ENCODE peak calls at places on chromosomes 7 and 10, in five cellular contexts. One of them, this sample, is unnamed.
A peak's percentile ranks its signal among the peaks of the same experiment; 100 is the strongest.

GRCh38 chr10:71084061-71084817 is 128.1 kb upstream of the UNC5B start:
- DNase-seq in NCI-H2029: no peak
- DNase-seq in GM10248: no peak
- DNase-seq in tibial artery: no peak
- DNase-seq in activated CD4-positive, alpha-beta T cell treated with anti-CD3 and anti-CD28 coated beads for 36 hours: no peak
- DNase-seq in this sample: no peak

GRCh38 chr7:26151096-26151495 is 902 bp upstream of the NFE2L3 start:
- DNase-seq in NCI-H2029: no peak
- DNase-seq in GM10248: no peak
- DNase-seq in tibial artery: no peak
- DNase-seq in activated CD4-positive, alpha-beta T cell treated with anti-CD3 and anti-CD28 coated beads for 36 hours: no peak
- DNase-seq in this sample: no peak

GRCh38 chr7:112437038-112437437 is 13.2 kb upstream of the IFRD1 start:
- DNase-seq in NCI-H2029: no peak
- DNase-seq in GM10248: no peak
- DNase-seq in tibial artery: no peak
- DNase-seq in activated CD4-positive, alpha-beta T cell treated with anti-CD3 and anti-CD28 coated beads for 36 hours: no peak
- DNase-seq in this sample: no peak

GRCh38 chr10:76086571-76087260 is 655.3 kb downstream of the LRMDA start:
- DNase-seq in NCI-H2029: no peak
- DNase-seq in GM10248: peak; percentile 28
- DNase-seq in tibial artery: peak; percentile 36
- DNase-seq in activated CD4-positive, alpha-beta T cell treated with anti-CD3 and anti-CD28 coated beads for 36 hours: peak; percentile 18
- DNase-seq in this sample: peak; percentile 4

GRCh38 chr10:110944997-110945396 is 25.6 kb downstream of the SHOC2 start:
- DNase-seq in NCI-H2029: no peak
- DNase-seq in GM10248: no peak
- DNase-seq in tibial artery: no peak
- DNase-seq in activated CD4-positive, alpha-beta T cell treated with anti-CD3 and anti-CD28 coated beads for 36 hours: no peak
- DNase-seq in this sample: no peak

GRCh38 chr7:141593134-141593533 is 41.9 kb downstream of the AGK start:
- DNase-seq in NCI-H2029: no peak
- DNase-seq in GM10248: no peak
- DNase-seq in tibial artery: no peak
- DNase-seq in activated CD4-positive, alpha-beta T cell treated with anti-CD3 and anti-CD28 coated beads for 36 hours: no peak
- DNase-seq in this sample: no peak

GRCh38 chr7:26440253-26440992 is 148.8 kb downstream of the SNX10 start:
- DNase-seq in NCI-H2029: peak; percentile 52
- DNase-seq in GM10248: no peak
- DNase-seq in tibial artery: no peak
- DNase-seq in activated CD4-positive, alpha-beta T cell treated with anti-CD3 and anti-CD28 coated beads for 36 hours: no peak
- DNase-seq in this sample: no peak

GRCh38 chr10:122140941-122141623 is 130.0 kb upstream of the BTBD16 start:
- DNase-seq in NCI-H2029: no peak
- DNase-seq in GM10248: no peak
- DNase-seq in tibial artery: peak; percentile 96
- DNase-seq in activated CD4-positive, alpha-beta T cell treated with anti-CD3 and anti-CD28 coated beads for 36 hours: no peak
- DNase-seq in this sample: no peak

GRCh38 chr7:10537764-10538163 is 435.9 kb upstream of the PHF14 start:
- DNase-seq in NCI-H2029: no peak
- DNase-seq in GM10248: no peak
- DNase-seq in tibial artery: no peak
- DNase-seq in activated CD4-positive, alpha-beta T cell treated with anti-CD3 and anti-CD28 coated beads for 36 hours: no peak
- DNase-seq in this sample: no peak

GRCh38 chr7:129501760-129502707 is at the start of gene SMKR1:
- DNase-seq in NCI-H2029: peak; percentile 73
- DNase-seq in GM10248: peak; percentile 93
- DNase-seq in tibial artery: peak; percentile 29
- DNase-seq in activated CD4-positive, alpha-beta T cell treated with anti-CD3 and anti-CD28 coated beads for 36 hours: peak; percentile 91
- DNase-seq in this sample: peak; percentile 12

GRCh38 chr7:87330942-87331341 is 14.5 kb upstream of the CROT start:
- DNase-seq in NCI-H2029: no peak
- DNase-seq in GM10248: no peak
- DNase-seq in tibial artery: no peak
- DNase-seq in activated CD4-positive, alpha-beta T cell treated with anti-CD3 and anti-CD28 coated beads for 36 hours: no peak
- DNase-seq in this sample: no peak

GRCh38 chr7:125605241-125605640 is 675.6 kb upstream of the POT1 start:
- DNase-seq in NCI-H2029: no peak
- DNase-seq in GM10248: no peak
- DNase-seq in tibial artery: no peak
- DNase-seq in activated CD4-positive, alpha-beta T cell treated with anti-CD3 and anti-CD28 coated beads for 36 hours: no peak
- DNase-seq in this sample: no peak

GRCh38 chr7:80415522-80415921 is 96.3 kb downstream of the GNAT3 start:
- DNase-seq in NCI-H2029: no peak
- DNase-seq in GM10248: no peak
- DNase-seq in tibial artery: no peak
- DNase-seq in activated CD4-positive, alpha-beta T cell treated with anti-CD3 and anti-CD28 coated beads for 36 hours: no peak
- DNase-seq in this sample: no peak

GRCh38 chr10:106560925-106561640 is 603.4 kb downstream of the SORCS1 start:
- DNase-seq in NCI-H2029: no peak
- DNase-seq in GM10248: no peak
- DNase-seq in tibial artery: no peak
- DNase-seq in activated CD4-positive, alpha-beta T cell treated with anti-CD3 and anti-CD28 coated beads for 36 hours: no peak
- DNase-seq in this sample: no peak

GRCh38 chr10:3217301-3217700 is 44.7 kb upstream of the PITRM1 start:
- DNase-seq in NCI-H2029: no peak
- DNase-seq in GM10248: no peak
- DNase-seq in tibial artery: no peak
- DNase-seq in activated CD4-positive, alpha-beta T cell treated with anti-CD3 and anti-CD28 coated beads for 36 hours: no peak
- DNase-seq in this sample: no peak

GRCh38 chr10:79313911-79314439 is 33.3 kb upstream of the PPIF start:
- DNase-seq in NCI-H2029: no peak
- DNase-seq in GM10248: no peak
- DNase-seq in tibial artery: no peak
- DNase-seq in activated CD4-positive, alpha-beta T cell treated with anti-CD3 and anti-CD28 coated beads for 36 hours: no peak
- DNase-seq in this sample: no peak

GRCh38 chr10:4267084-4267774 is 482.2 kb upstream of the KLF6 start:
- DNase-seq in NCI-H2029: no peak
- DNase-seq in GM10248: no peak
- DNase-seq in tibial artery: no peak
- DNase-seq in activated CD4-positive, alpha-beta T cell treated with anti-CD3 and anti-CD28 coated beads for 36 hours: no peak
- DNase-seq in this sample: no peak

GRCh38 chr7:64951250-64951848 is 39.5 kb downstream of the ZNF117 start:
- DNase-seq in NCI-H2029: peak; percentile 43
- DNase-seq in GM10248: peak; percentile 46
- DNase-seq in tibial artery: no peak
- DNase-seq in activated CD4-positive, alpha-beta T cell treated with anti-CD3 and anti-CD28 coated beads for 36 hours: no peak
- DNase-seq in this sample: peak; percentile 16

GRCh38 chr10:23079700-23080099 is 15.7 kb upstream of the MSRB2 start:
- DNase-seq in NCI-H2029: no peak
- DNase-seq in GM10248: no peak
- DNase-seq in tibial artery: no peak
- DNase-seq in activated CD4-positive, alpha-beta T cell treated with anti-CD3 and anti-CD28 coated beads for 36 hours: no peak
- DNase-seq in this sample: no peak

GRCh38 chr10:123146013-123146891 is 1.7 kb upstream of the HMX2 start:
- DNase-seq in NCI-H2029: no peak
- DNase-seq in GM10248: peak; percentile 20
- DNase-seq in tibial artery: no peak
- DNase-seq in activated CD4-positive, alpha-beta T cell treated with anti-CD3 and anti-CD28 coated beads for 36 hours: no peak
- DNase-seq in this sample: no peak

GRCh38 chr7:139562972-139563565 is 39.6 kb downstream of the CLEC2L start:
- DNase-seq in NCI-H2029: no peak
- DNase-seq in GM10248: no peak
- DNase-seq in tibial artery: no peak
- DNase-seq in activated CD4-positive, alpha-beta T cell treated with anti-CD3 and anti-CD28 coated beads for 36 hours: no peak
- DNase-seq in this sample: no peak

GRCh38 chr7:42102301-42102700 is 134.7 kb downstream of the GLI3 start:
- DNase-seq in NCI-H2029: no peak
- DNase-seq in GM10248: no peak
- DNase-seq in tibial artery: no peak
- DNase-seq in activated CD4-positive, alpha-beta T cell treated with anti-CD3 and anti-CD28 coated beads for 36 hours: no peak
- DNase-seq in this sample: no peak

GRCh38 chr10:126131338-126131737 is 235.0 kb downstream of the FANK1 start:
- DNase-seq in NCI-H2029: peak; percentile 16
- DNase-seq in GM10248: no peak
- DNase-seq in tibial artery: no peak
- DNase-seq in activated CD4-positive, alpha-beta T cell treated with anti-CD3 and anti-CD28 coated beads for 36 hours: no peak
- DNase-seq in this sample: no peak

GRCh38 chr7:111753968-111754367 is 191.7 kb upstream of the IMMP2L start:
- DNase-seq in NCI-H2029: no peak
- DNase-seq in GM10248: no peak
- DNase-seq in tibial artery: no peak
- DNase-seq in activated CD4-positive, alpha-beta T cell treated with anti-CD3 and anti-CD28 coated beads for 36 hours: no peak
- DNase-seq in this sample: no peak

GRCh38 chr7:98998821-98999725 is 120.7 kb downstream of the TRRAP start:
- DNase-seq in NCI-H2029: no peak
- DNase-seq in GM10248: no peak
- DNase-seq in tibial artery: no peak
- DNase-seq in activated CD4-positive, alpha-beta T cell treated with anti-CD3 and anti-CD28 coated beads for 36 hours: no peak
- DNase-seq in this sample: no peak

GRCh38 chr10:69835233-69835632 is 33.5 kb downstream of the COL13A1 start:
- DNase-seq in NCI-H2029: no peak
- DNase-seq in GM10248: no peak
- DNase-seq in tibial artery: no peak
- DNase-seq in activated CD4-positive, alpha-beta T cell treated with anti-CD3 and anti-CD28 coated beads for 36 hours: no peak
- DNase-seq in this sample: no peak

GRCh38 chr10:78231930-78232329 is 198.3 kb downstream of the RPS24 start:
- DNase-seq in NCI-H2029: no peak
- DNase-seq in GM10248: no peak
- DNase-seq in tibial artery: no peak
- DNase-seq in activated CD4-positive, alpha-beta T cell treated with anti-CD3 and anti-CD28 coated beads for 36 hours: no peak
- DNase-seq in this sample: no peak

GRCh38 chr7:92631067-92631829 is 41.1 kb upstream of the FAM133B start:
- DNase-seq in NCI-H2029: no peak
- DNase-seq in GM10248: no peak
- DNase-seq in tibial artery: no peak
- DNase-seq in activated CD4-positive, alpha-beta T cell treated with anti-CD3 and anti-CD28 coated beads for 36 hours: peak; percentile 73
- DNase-seq in this sample: no peak

GRCh38 chr10:102120987-102121738 is 995 bp upstream of the LDB1 start:
- DNase-seq in NCI-H2029: no peak
- DNase-seq in GM10248: no peak
- DNase-seq in tibial artery: peak; percentile 74
- DNase-seq in activated CD4-positive, alpha-beta T cell treated with anti-CD3 and anti-CD28 coated beads for 36 hours: peak; percentile 21
- DNase-seq in this sample: no peak

GRCh38 chr7:127900116-127900515 is 131.1 kb downstream of the LRRC4 start:
- DNase-seq in NCI-H2029: no peak
- DNase-seq in GM10248: no peak
- DNase-seq in tibial artery: no peak
- DNase-seq in activated CD4-positive, alpha-beta T cell treated with anti-CD3 and anti-CD28 coated beads for 36 hours: no peak
- DNase-seq in this sample: no peak

GRCh38 chr10:68179016-68179415 is 52.9 kb downstream of the ATOH7 start:
- DNase-seq in NCI-H2029: no peak
- DNase-seq in GM10248: no peak
- DNase-seq in tibial artery: no peak
- DNase-seq in activated CD4-positive, alpha-beta T cell treated with anti-CD3 and anti-CD28 coated beads for 36 hours: no peak
- DNase-seq in this sample: no peak

GRCh38 chr7:84674236-84674913 is 479.8 kb upstream of the SEMA3A start:
- DNase-seq in NCI-H2029: no peak
- DNase-seq in GM10248: no peak
- DNase-seq in tibial artery: no peak
- DNase-seq in activated CD4-positive, alpha-beta T cell treated with anti-CD3 and anti-CD28 coated beads for 36 hours: no peak
- DNase-seq in this sample: no peak

GRCh38 chr7:137390076-137390475 is 46.5 kb upstream of the PTN start:
- DNase-seq in NCI-H2029: peak; percentile 71
- DNase-seq in GM10248: no peak
- DNase-seq in tibial artery: no peak
- DNase-seq in activated CD4-positive, alpha-beta T cell treated with anti-CD3 and anti-CD28 coated beads for 36 hours: no peak
- DNase-seq in this sample: no peak

GRCh38 chr10:3763852-3764625 is 21.0 kb downstream of the KLF6 start:
- DNase-seq in NCI-H2029: no peak
- DNase-seq in GM10248: no peak
- DNase-seq in tibial artery: no peak
- DNase-seq in activated CD4-positive, alpha-beta T cell treated with anti-CD3 and anti-CD28 coated beads for 36 hours: no peak
- DNase-seq in this sample: no peak

GRCh38 chr7:123679614-123680013 is 23.9 kb downstream of the LMOD2 start:
- DNase-seq in NCI-H2029: no peak
- DNase-seq in GM10248: no peak
- DNase-seq in tibial artery: no peak
- DNase-seq in activated CD4-positive, alpha-beta T cell treated with anti-CD3 and anti-CD28 coated beads for 36 hours: no peak
- DNase-seq in this sample: no peak

GRCh38 chr7:132819648-132820047 is 243.4 kb upstream of the PLXNA4 start:
- DNase-seq in NCI-H2029: no peak
- DNase-seq in GM10248: no peak
- DNase-seq in tibial artery: no peak
- DNase-seq in activated CD4-positive, alpha-beta T cell treated with anti-CD3 and anti-CD28 coated beads for 36 hours: no peak
- DNase-seq in this sample: no peak

GRCh38 chr10:21995557-21995956 is 8.0 kb downstream of the DNAJC1 start:
- DNase-seq in NCI-H2029: no peak
- DNase-seq in GM10248: no peak
- DNase-seq in tibial artery: no peak
- DNase-seq in activated CD4-positive, alpha-beta T cell treated with anti-CD3 and anti-CD28 coated beads for 36 hours: no peak
- DNase-seq in this sample: no peak

GRCh38 chr10:131453772-131454634 is 142.5 kb upstream of the TCERG1L start:
- DNase-seq in NCI-H2029: no peak
- DNase-seq in GM10248: peak; percentile 56
- DNase-seq in tibial artery: peak; percentile 45
- DNase-seq in activated CD4-positive, alpha-beta T cell treated with anti-CD3 and anti-CD28 coated beads for 36 hours: peak; percentile 88
- DNase-seq in this sample: no peak

GRCh38 chr7:2012981-2013380 is 219.8 kb downstream of the MAD1L1 start:
- DNase-seq in NCI-H2029: peak; percentile 54
- DNase-seq in GM10248: no peak
- DNase-seq in tibial artery: peak; percentile 18
- DNase-seq in activated CD4-positive, alpha-beta T cell treated with anti-CD3 and anti-CD28 coated beads for 36 hours: no peak
- DNase-seq in this sample: no peak